ENCODE peak calls at places on chromosomes 6 and 20, in six cellular contexts. G, B, N, T, S and P are unnamed samples.

GRCh38 chr6:121522265-121522664 is 86.8 kb downstream of the GJA1 start:
- DNase-seq in T (no peak), N (no peak), B (no peak), S (no peak), G (peak; percentile 98), P (no peak)

GRCh38 chr20:57180954-57181353 is 85.5 kb downstream of the BMP7 start:
- DNase-seq in T (no peak), N (no peak), B (no peak), S (no peak), G (no peak), P (no peak)

GRCh38 chr20:26276811-26277210 is 580.2 kb upstream of the ZNF337 start:
- DNase-seq in T (no peak), N (no peak), S (peak; percentile 10), B (no peak), G (no peak), P (no peak)

GRCh38 chr6:121647905-121648304 is 212.5 kb downstream of the GJA1 start:
- DNase-seq in T (no peak), S (no peak), G (peak; percentile 85), N (no peak), B (no peak), P (no peak)

GRCh38 chr6:37077459-37078296 is 72.2 kb downstream of the FGD2 start:
- DNase-seq in N (no peak), T (peak; percentile 70), G (peak; percentile 68), B (no peak), S (no peak), P (no peak)

GRCh38 chr20:63433756-63434531 is 38.5 kb downstream of the KCNQ2 start:
- DNase-seq in T (no peak), N (no peak), S (no peak), B (no peak), G (no peak), P (no peak)

GRCh38 chr6:157614026-157614484 is 209.0 kb upstream of the SNX9 start:
- DNase-seq in N (no peak), T (no peak), S (no peak), B (no peak), G (no peak), P (no peak)

GRCh38 chr6:32857156-32857891 is 3.3 kb downstream of the PSMB9 start:
- DNase-seq in S (no peak), B (no peak), N (no peak), T (no peak), G (no peak), P (no peak)